ENCODE peak calls at places on chromosome 14, in seven cellular contexts. B is Kasumi-1; F is CD4-positive, alpha-beta memory T cell; O is T-helper 2 cell; R is SW480; Z is T-helper 22 cell; P is kidney tubule cell. A is an unnamed sample.

GRCh38 chr14:24422261-24422660 is 7.2 kb downstream of the CBLN3 start:
- DNase-seq in B (peak), F (no peak), O (no peak), R (no peak), Z (no peak), P (no peak), A (no peak)

GRCh38 chr14:61569783-61570182 is 125.5 kb upstream of the HIF1A start:
- DNase-seq in B (peak), F (peak), O (no peak), R (peak), Z (no peak), P (peak), A (no peak)

GRCh38 chr14:93112891-93113677 is 2.6 kb downstream of the ITPK1 start:
- DNase-seq in B (peak), F (peak), O (peak), R (peak), Z (peak), P (peak), A (peak)

GRCh38 chr14:85090681-85091080 is 439.3 kb upstream of the FLRT2 start:
- DNase-seq in B (no peak), F (no peak), O (no peak), R (no peak), Z (no peak), P (no peak), A (no peak)

GRCh38 chr14:97975960-97976359 is 1178.8 kb downstream of the VRK1 start:
- DNase-seq in B (no peak), F (no peak), O (no peak), R (no peak), Z (no peak), P (no peak), A (no peak)

GRCh38 chr14:35632276-35633071 is 98.5 kb downstream of the INSM2 start:
- DNase-seq in B (no peak), F (no peak), O (no peak), R (no peak), Z (no peak), P (no peak), A (no peak)

GRCh38 chr14:87049886-87050820 is 942.8 kb downstream of the GALC start:
- DNase-seq in B (peak), F (no peak), O (no peak), R (peak), Z (no peak), P (peak), A (no peak)

GRCh38 chr14:85532981-85533820 is 3.3 kb downstream of the FLRT2 start:
- DNase-seq in B (no peak), F (no peak), O (no peak), R (no peak), Z (no peak), P (peak), A (no peak)

GRCh38 chr14:59317346-59317745 is 128.9 kb downstream of the DAAM1 start:
- DNase-seq in B (no peak), F (no peak), O (no peak), R (no peak), Z (no peak), P (no peak), A (no peak)

GRCh38 chr14:77069551-77069950 is 28.5 kb upstream of the CIPC start:
- DNase-seq in B (no peak), F (no peak), O (no peak), R (no peak), Z (no peak), P (no peak), A (no peak)

GRCh38 chr14:61225304-61225703 is 55.8 kb downstream of the TMEM30B start:
- DNase-seq in B (no peak), F (no peak), O (no peak), R (no peak), Z (no peak), P (no peak), A (no peak)

GRCh38 chr14:73795974-73796373 is 55.7 kb upstream of the PTGR2 start:
- DNase-seq in B (no peak), F (no peak), O (no peak), R (peak), Z (no peak), P (peak), A (no peak)

GRCh38 chr14:53295985-53296582 is 143.0 kb upstream of the DDHD1 start:
- DNase-seq in B (peak), F (peak), O (peak), R (peak), Z (no peak), P (peak), A (no peak)

GRCh38 chr14:31207287-31207745 is 277 bp downstream of the HECTD1 start:
- DNase-seq in B (no peak), F (no peak), O (no peak), R (no peak), Z (no peak), P (no peak), A (no peak)

GRCh38 chr14:55129428-55130193 is 559 bp downstream of the LGALS3 start:
- DNase-seq in B (peak), F (peak), O (peak), R (peak), Z (peak), P (peak), A (peak)

GRCh38 chr14:104132981-104133380 is 5.4 kb upstream of the KIF26A start:
- DNase-seq in B (no peak), F (no peak), O (no peak), R (no peak), Z (no peak), P (no peak), A (no peak)

GRCh38 chr14:68824517-68825347 is 31.9 kb upstream of the ZFP36L1 start:
- DNase-seq in B (peak), F (no peak), O (no peak), R (peak), Z (no peak), P (peak), A (no peak)

GRCh38 chr14:79583738-79584405 is 627.4 kb downstream of the DIO2 start:
- DNase-seq in B (no peak), F (no peak), O (no peak), R (no peak), Z (no peak), P (peak), A (no peak)

GRCh38 chr14:88660056-88660455 is 97.2 kb downstream of the ZC3H14 start:
- DNase-seq in B (no peak), F (no peak), O (no peak), R (no peak), Z (no peak), P (no peak), A (no peak)

GRCh38 chr14:60161176-60162107 is 3.8 kb downstream of the DHRS7 start:
- DNase-seq in B (peak), F (no peak), O (no peak), R (peak), Z (no peak), P (no peak), A (no peak)